ENCODE peak calls at places on chromosome 20, in five cellular contexts. One of them, this sample, is unnamed.

GRCh38 chr20:25486377-25486776 is 78.9 kb downstream of the GINS1 start:
- DNase-seq in SJSA1: no peak
- DNase-seq in adrenal gland: no peak
- DNase-seq in Peyer's patch: no peak
- DNase-seq in OCI-LY7: no peak
- DNase-seq in this sample: no peak

GRCh38 chr20:60381643-60382400 is 423.6 kb downstream of the CDH26 start:
- DNase-seq in SJSA1: no peak
- DNase-seq in adrenal gland: no peak
- DNase-seq in Peyer's patch: no peak
- DNase-seq in OCI-LY7: no peak
- DNase-seq in this sample: no peak

GRCh38 chr20:45405566-45406259 is 2.4 kb upstream of the DBNDD2 start:
- DNase-seq in SJSA1: no peak
- DNase-seq in adrenal gland: no peak
- DNase-seq in Peyer's patch: peak; percentile 58
- DNase-seq in OCI-LY7: no peak
- DNase-seq in this sample: no peak

GRCh38 chr20:41411458-41411857 is 44.8 kb upstream of the EMILIN3 start:
- DNase-seq in SJSA1: no peak
- DNase-seq in adrenal gland: no peak
- DNase-seq in Peyer's patch: no peak
- DNase-seq in OCI-LY7: peak; percentile 50
- DNase-seq in this sample: no peak

GRCh38 chr20:46023148-46023484 is 5.9 kb upstream of the SLC12A5 start:
- DNase-seq in SJSA1: no peak
- DNase-seq in adrenal gland: no peak
- DNase-seq in Peyer's patch: no peak
- DNase-seq in OCI-LY7: no peak
- DNase-seq in this sample: no peak

GRCh38 chr20:33394718-33395117 is 6.6 kb downstream of the CDK5RAP1 start:
- DNase-seq in SJSA1: no peak
- DNase-seq in adrenal gland: no peak
- DNase-seq in Peyer's patch: no peak
- DNase-seq in OCI-LY7: no peak
- DNase-seq in this sample: no peak

GRCh38 chr20:7696311-7696710 is 243.9 kb downstream of the HAO1 start:
- DNase-seq in SJSA1: no peak
- DNase-seq in adrenal gland: no peak
- DNase-seq in Peyer's patch: no peak
- DNase-seq in OCI-LY7: no peak
- DNase-seq in this sample: no peak

GRCh38 chr20:24634855-24635254 is 165.4 kb downstream of the SYNDIG1 start:
- DNase-seq in SJSA1: peak; percentile 86
- DNase-seq in adrenal gland: no peak
- DNase-seq in Peyer's patch: no peak
- DNase-seq in OCI-LY7: no peak
- DNase-seq in this sample: no peak

GRCh38 chr20:45611054-45611453 is 18.5 kb upstream of the WFDC10A start:
- DNase-seq in SJSA1: no peak
- DNase-seq in adrenal gland: no peak
- DNase-seq in Peyer's patch: no peak
- DNase-seq in OCI-LY7: no peak
- DNase-seq in this sample: no peak

GRCh38 chr20:53263554-53264438 is 291.6 kb downstream of the TSHZ2 start:
- DNase-seq in SJSA1: no peak
- DNase-seq in adrenal gland: no peak
- DNase-seq in Peyer's patch: no peak
- DNase-seq in OCI-LY7: no peak
- DNase-seq in this sample: no peak
- H3K4me3 ChIP-seq in SJSA1: no peak overlapping the region
- H3K4me3 ChIP-seq in adrenal gland: no peak overlapping the region
- H3K4me3 ChIP-seq in Peyer's patch: no peak overlapping the region
- H3K4me3 ChIP-seq in OCI-LY7: no peak overlapping the region
- H3K4me3 ChIP-seq in this sample: no peak overlapping the region

DNA sequence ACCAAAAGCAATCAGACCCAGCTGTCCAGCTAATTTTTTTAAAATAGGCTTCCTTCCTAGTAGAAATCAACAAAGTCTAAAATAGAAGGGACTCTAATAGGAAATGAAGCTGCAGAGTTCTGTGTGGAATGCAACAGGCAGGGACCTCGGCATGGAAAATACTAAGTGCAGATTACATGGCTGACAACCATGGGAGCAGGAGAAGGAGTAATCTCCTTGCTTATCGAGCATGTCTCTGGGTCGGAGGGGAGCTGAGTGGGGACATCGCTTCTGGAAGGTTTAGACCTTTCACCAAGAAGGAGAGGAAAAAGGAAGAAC is 16.9 kb upstream of the ZNF831 start:
- DNase-seq in SJSA1: no peak
- DNase-seq in adrenal gland: no peak
- DNase-seq in Peyer's patch: no peak
- DNase-seq in OCI-LY7: no peak
- DNase-seq in this sample: no peak
- H3K4me3 ChIP-seq in SJSA1: no peak overlapping the region
- H3K4me3 ChIP-seq in adrenal gland: no peak overlapping the region
- H3K4me3 ChIP-seq in Peyer's patch: peak overlapping the region; percentile 12
- H3K4me3 ChIP-seq in OCI-LY7: no peak overlapping the region
- H3K4me3 ChIP-seq in this sample: peak overlapping the region; percentile 80

DNA sequence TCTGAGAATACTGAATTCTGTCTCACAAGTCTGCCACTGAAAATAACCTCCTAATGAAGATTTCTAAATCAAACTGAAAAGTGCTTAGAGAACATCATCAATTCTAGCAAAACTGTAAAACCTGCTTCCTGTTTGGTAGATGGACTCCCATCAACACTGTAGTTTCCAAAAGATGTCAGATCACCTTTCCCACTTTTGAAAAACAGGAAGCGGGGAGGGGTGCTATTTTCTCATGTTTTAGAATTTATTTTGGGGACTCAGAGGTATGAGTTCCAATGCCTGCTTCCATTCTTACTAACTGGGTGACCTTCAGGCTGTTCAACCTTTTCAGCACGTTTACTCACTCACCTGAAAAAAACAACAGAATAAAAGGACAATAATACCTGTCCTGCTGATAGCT is 1.2 kb downstream of the ATP5F1E start:
- DNase-seq in SJSA1: no peak
- DNase-seq in adrenal gland: no peak
- DNase-seq in Peyer's patch: no peak
- DNase-seq in OCI-LY7: no peak
- DNase-seq in this sample: no peak
- H3K4me3 ChIP-seq in SJSA1: peak overlapping the region; percentile 69
- H3K4me3 ChIP-seq in adrenal gland: no peak overlapping the region
- H3K4me3 ChIP-seq in Peyer's patch: peak overlapping the region; percentile 77
- H3K4me3 ChIP-seq in OCI-LY7: peak overlapping the region; percentile 76
- H3K4me3 ChIP-seq in this sample: peak overlapping the region; percentile 82

GRCh38 chr20:5608104-5608447 is 142.1 kb upstream of the SHLD1 start:
- DNase-seq in SJSA1: no peak
- DNase-seq in adrenal gland: no peak
- DNase-seq in Peyer's patch: no peak
- DNase-seq in OCI-LY7: no peak
- DNase-seq in this sample: no peak
- H3K4me3 ChIP-seq in SJSA1: no peak overlapping the region
- H3K4me3 ChIP-seq in adrenal gland: peak overlapping the region; percentile 11
- H3K4me3 ChIP-seq in Peyer's patch: peak overlapping the region; percentile 75
- H3K4me3 ChIP-seq in OCI-LY7: peak overlapping the region; percentile 79
- H3K4me3 ChIP-seq in this sample: peak overlapping the region; percentile 98

GRCh38 chr20:5932796-5933195 is 17.5 kb downstream of the TRMT6 start:
- DNase-seq in SJSA1: no peak
- DNase-seq in adrenal gland: no peak
- DNase-seq in Peyer's patch: no peak
- DNase-seq in OCI-LY7: no peak
- DNase-seq in this sample: no peak
- H3K4me3 ChIP-seq in SJSA1: no peak overlapping the region
- H3K4me3 ChIP-seq in adrenal gland: no peak overlapping the region
- H3K4me3 ChIP-seq in Peyer's patch: no peak overlapping the region
- H3K4me3 ChIP-seq in OCI-LY7: no peak overlapping the region
- H3K4me3 ChIP-seq in this sample: no peak overlapping the region

GRCh38 chr20:49281059-49281912 is 3.4 kb upstream of the ZNFX1 start:
- DNase-seq in SJSA1: no peak
- DNase-seq in adrenal gland: no peak
- DNase-seq in Peyer's patch: no peak
- DNase-seq in OCI-LY7: peak; percentile 55
- DNase-seq in this sample: no peak
- H3K4me3 ChIP-seq in SJSA1: no peak overlapping the region
- H3K4me3 ChIP-seq in adrenal gland: no peak overlapping the region
- H3K4me3 ChIP-seq in Peyer's patch: no peak overlapping the region
- H3K4me3 ChIP-seq in OCI-LY7: peak overlapping the region; percentile 100
- H3K4me3 ChIP-seq in this sample: peak overlapping the region; percentile 30

DNA sequence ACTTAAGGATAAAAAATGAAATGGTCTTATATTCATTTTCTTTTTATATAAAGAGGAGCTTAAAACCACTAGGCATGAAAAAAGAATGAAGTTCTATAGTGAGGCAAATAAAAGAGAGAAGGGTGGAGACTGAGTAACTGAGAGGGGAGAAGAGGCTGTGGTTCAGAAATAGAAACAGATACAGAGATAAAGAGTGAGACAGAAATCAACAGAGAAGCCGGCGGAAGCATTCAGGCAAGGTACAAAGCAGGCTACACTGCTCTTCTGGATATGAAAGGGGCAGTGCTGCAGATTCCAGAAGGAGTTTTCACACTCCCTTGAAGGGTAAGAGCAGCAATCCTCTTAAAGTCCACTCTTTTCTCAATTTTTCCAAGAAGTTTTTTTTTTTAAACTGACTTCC is 29.9 kb downstream of the NFATC2 start:
- DNase-seq in SJSA1: no peak
- DNase-seq in adrenal gland: no peak
- DNase-seq in Peyer's patch: no peak
- DNase-seq in OCI-LY7: no peak
- DNase-seq in this sample: peak; percentile 35
- H3K4me3 ChIP-seq in SJSA1: no peak overlapping the region
- H3K4me3 ChIP-seq in adrenal gland: no peak overlapping the region
- H3K4me3 ChIP-seq in Peyer's patch: no peak overlapping the region
- H3K4me3 ChIP-seq in OCI-LY7: no peak overlapping the region
- H3K4me3 ChIP-seq in this sample: no peak overlapping the region

GRCh38 chr20:47348539-47349142 is 7.9 kb downstream of the ZMYND8 start:
- DNase-seq in SJSA1: no peak
- DNase-seq in adrenal gland: no peak
- DNase-seq in Peyer's patch: no peak
- DNase-seq in OCI-LY7: no peak
- DNase-seq in this sample: no peak

GRCh38 chr20:47350181-47350550 is 6.3 kb downstream of the ZMYND8 start:
- DNase-seq in SJSA1: no peak
- DNase-seq in adrenal gland: no peak
- DNase-seq in Peyer's patch: no peak
- DNase-seq in OCI-LY7: peak; percentile 62
- DNase-seq in this sample: peak; percentile 59

GRCh38 chr20:47346172-47346571 is 10.3 kb downstream of the ZMYND8 start:
- DNase-seq in SJSA1: no peak
- DNase-seq in adrenal gland: no peak
- DNase-seq in Peyer's patch: no peak
- DNase-seq in OCI-LY7: peak; percentile 17
- DNase-seq in this sample: no peak

GRCh38 chr20:47349365-47350180 is 6.9 kb downstream of the ZMYND8 start:
- DNase-seq in SJSA1: no peak
- DNase-seq in adrenal gland: no peak
- DNase-seq in Peyer's patch: no peak
- DNase-seq in OCI-LY7: no peak
- DNase-seq in this sample: no peak

DNA sequence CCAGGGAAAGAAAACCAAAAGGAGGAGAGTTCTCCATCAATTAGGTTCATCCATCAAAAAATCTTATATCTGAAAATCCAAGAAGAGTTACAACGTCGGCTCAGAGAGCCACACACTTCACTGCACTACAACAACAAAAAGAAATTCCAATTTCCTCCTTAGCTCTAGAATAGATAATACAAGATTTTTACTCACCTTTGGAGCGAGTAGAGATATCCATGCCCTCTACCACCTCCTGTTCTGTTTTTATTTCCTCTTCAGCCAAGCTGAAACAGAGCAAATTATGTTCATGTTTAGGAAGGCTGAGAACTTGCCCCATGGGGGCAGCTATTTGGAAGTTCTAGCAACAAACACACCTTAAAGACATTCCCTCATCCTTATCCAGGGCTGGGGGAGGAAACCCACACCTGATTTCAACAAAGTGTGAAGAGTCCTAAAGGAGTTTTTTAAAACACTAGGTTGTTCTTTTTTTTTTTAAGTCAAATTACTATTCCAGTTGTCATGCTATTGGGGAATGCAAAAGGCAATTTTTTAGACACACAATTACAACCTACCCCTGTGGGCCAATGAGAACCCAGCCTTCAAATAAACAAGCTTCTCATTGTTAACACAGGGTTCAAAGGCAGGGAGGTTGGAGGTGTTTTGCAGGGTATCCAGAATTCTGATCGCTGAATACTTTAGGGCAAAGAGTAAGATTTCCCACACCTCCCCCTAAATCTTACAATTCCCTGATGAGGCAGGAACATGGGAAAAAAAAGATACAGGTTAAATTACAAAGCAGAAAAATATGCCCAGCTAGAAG is 8.6 kb downstream of the ZMYND8 start:
- DNase-seq in SJSA1: no peak
- DNase-seq in adrenal gland: no peak
- DNase-seq in Peyer's patch: no peak
- DNase-seq in OCI-LY7: no peak
- DNase-seq in this sample: no peak
- H3K4me3 ChIP-seq in SJSA1: no peak overlapping the region
- H3K4me3 ChIP-seq in adrenal gland: no peak overlapping the region
- H3K4me3 ChIP-seq in Peyer's patch: no peak overlapping the region
- H3K4me3 ChIP-seq in OCI-LY7: no peak overlapping the region
- H3K4me3 ChIP-seq in this sample: no peak overlapping the region

GRCh38 chr20:57482796-57483195 is 42.1 kb downstream of the CTCFL start:
- DNase-seq in SJSA1: no peak
- DNase-seq in adrenal gland: no peak
- DNase-seq in Peyer's patch: peak; percentile 24
- DNase-seq in OCI-LY7: no peak
- DNase-seq in this sample: no peak

GRCh38 chr20:57479196-57479595 is 45.7 kb downstream of the CTCFL start:
- DNase-seq in SJSA1: no peak
- DNase-seq in adrenal gland: no peak
- DNase-seq in Peyer's patch: peak; percentile 17
- DNase-seq in OCI-LY7: no peak
- DNase-seq in this sample: no peak

GRCh38 chr20:57482148-57482547 is 42.8 kb downstream of the CTCFL start:
- DNase-seq in SJSA1: no peak
- DNase-seq in adrenal gland: no peak
- DNase-seq in Peyer's patch: peak; percentile 40
- DNase-seq in OCI-LY7: peak; percentile 71
- DNase-seq in this sample: no peak

GRCh38 chr20:57481281-57481711 is 43.6 kb downstream of the CTCFL start:
- DNase-seq in SJSA1: no peak
- DNase-seq in adrenal gland: no peak
- DNase-seq in Peyer's patch: peak; percentile 46
- DNase-seq in OCI-LY7: peak; percentile 83
- DNase-seq in this sample: no peak

DNA sequence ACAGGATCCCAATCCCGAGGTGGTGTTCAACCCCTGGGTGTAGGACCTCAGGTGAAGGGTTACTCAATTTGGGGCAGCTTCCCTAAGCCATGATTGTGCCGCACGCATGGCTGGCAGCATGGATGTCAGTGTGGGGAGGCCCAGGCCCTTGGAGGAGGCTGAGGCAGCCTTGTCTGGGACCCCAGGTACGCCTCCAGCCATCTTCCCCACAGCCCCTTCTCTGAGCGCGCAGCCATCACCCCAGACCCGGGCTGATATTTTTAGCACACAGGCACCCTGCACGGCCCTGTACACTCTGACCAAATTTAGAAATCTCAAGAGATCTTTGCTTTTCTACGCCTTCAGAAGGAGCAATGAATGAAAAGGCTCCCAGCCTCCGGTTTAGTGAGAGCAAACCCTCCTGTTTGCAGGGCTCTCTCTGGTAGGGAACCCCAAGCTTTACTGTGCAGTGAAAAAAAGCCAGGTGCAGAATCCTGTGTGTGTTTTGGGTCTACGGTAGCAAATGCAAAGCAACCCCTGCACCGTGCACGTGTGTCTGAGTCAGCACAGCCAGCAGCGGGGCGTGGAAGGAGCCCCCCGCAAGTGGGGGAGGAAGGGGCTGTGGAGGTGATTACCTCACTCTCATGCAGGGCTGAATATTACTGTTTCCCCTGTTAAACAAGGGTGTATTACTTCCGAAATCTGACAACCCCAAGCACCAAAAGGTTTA is 44.3 kb downstream of the CTCFL start:
- DNase-seq in SJSA1: no peak
- DNase-seq in adrenal gland: no peak
- DNase-seq in Peyer's patch: peak; percentile 60
- DNase-seq in OCI-LY7: peak; percentile 95
- DNase-seq in this sample: no peak
- H3K4me3 ChIP-seq in SJSA1: no peak overlapping the region
- H3K4me3 ChIP-seq in adrenal gland: no peak overlapping the region
- H3K4me3 ChIP-seq in Peyer's patch: no peak overlapping the region
- H3K4me3 ChIP-seq in OCI-LY7: peak overlapping the region; percentile 62
- H3K4me3 ChIP-seq in this sample: no peak overlapping the region

This sample was measured in CD4-positive, alpha-beta memory T cell.